ENCODE peak calls at places on chromosomes 6 and 20, in six cellular contexts. One of them, this sample, is unnamed.

GRCh38 chr6:150711061-150711460 is 111.4 kb downstream of the PLEKHG1 start:
- DNase-seq in hippocampal formation: no peak
- DNase-seq in HTR-8/SVneo: no peak
- DNase-seq in A673: no peak
- DNase-seq in heart right ventricle: no peak
- DNase-seq in posterior vena cava: no peak
- DNase-seq in this sample: no peak

GRCh38 chr6:42155293-42155692 is 12.9 kb upstream of the C6orf132 start:
- DNase-seq in posterior vena cava: no peak
- DNase-seq in heart right ventricle: no peak
- DNase-seq in HTR-8/SVneo: no peak
- DNase-seq in A673: no peak
- DNase-seq in hippocampal formation: no peak
- DNase-seq in this sample: no peak

GRCh38 chr6:26260110-26260637 is 104.8 kb upstream of the BTN3A2 start:
- DNase-seq in HTR-8/SVneo: no peak
- DNase-seq in A673: no peak
- DNase-seq in heart right ventricle: no peak
- DNase-seq in hippocampal formation: no peak
- DNase-seq in posterior vena cava: no peak
- DNase-seq in this sample: no peak

GRCh38 chr20:6708010-6708409 is 59.5 kb upstream of the BMP2 start:
- DNase-seq in hippocampal formation: no peak
- DNase-seq in posterior vena cava: peak; percentile 81
- DNase-seq in A673: no peak
- DNase-seq in HTR-8/SVneo: no peak
- DNase-seq in heart right ventricle: peak; percentile 48
- DNase-seq in this sample: peak; percentile 91

GRCh38 chr6:93550551-93551276 is 131.4 kb upstream of the EPHA7 start:
- DNase-seq in heart right ventricle: no peak
- DNase-seq in HTR-8/SVneo: no peak
- DNase-seq in posterior vena cava: no peak
- DNase-seq in hippocampal formation: no peak
- DNase-seq in A673: peak; percentile 2
- DNase-seq in this sample: no peak

GRCh38 chr20:10925767-10926166 is 252.0 kb upstream of the JAG1 start:
- DNase-seq in HTR-8/SVneo: no peak
- DNase-seq in posterior vena cava: no peak
- DNase-seq in A673: no peak
- DNase-seq in hippocampal formation: no peak
- DNase-seq in heart right ventricle: no peak
- DNase-seq in this sample: peak; percentile 16

GRCh38 chr6:110878751-110879539 is 4.4 kb downstream of the AMD1 start:
- DNase-seq in hippocampal formation: peak; percentile 46
- DNase-seq in A673: peak; percentile 56
- DNase-seq in HTR-8/SVneo: no peak
- DNase-seq in heart right ventricle: no peak
- DNase-seq in posterior vena cava: no peak
- DNase-seq in this sample: no peak

GRCh38 chr6:79544939-79545450 is 7.8 kb upstream of the LCA5 start:
- DNase-seq in hippocampal formation: peak; percentile 90
- DNase-seq in posterior vena cava: peak; percentile 89
- DNase-seq in A673: peak; percentile 93
- DNase-seq in heart right ventricle: peak; percentile 77
- DNase-seq in HTR-8/SVneo: peak; percentile 83
- DNase-seq in this sample: peak; percentile 99

GRCh38 chr6:123276439-123277045 is 280.5 kb downstream of the CLVS2 start:
- DNase-seq in A673: peak; percentile 81
- DNase-seq in posterior vena cava: no peak
- DNase-seq in hippocampal formation: no peak
- DNase-seq in heart right ventricle: no peak
- DNase-seq in HTR-8/SVneo: no peak
- DNase-seq in this sample: no peak

GRCh38 chr6:9437836-9438235 is 977.0 kb downstream of the TFAP2A start:
- DNase-seq in A673: no peak
- DNase-seq in heart right ventricle: no peak
- DNase-seq in hippocampal formation: no peak
- DNase-seq in HTR-8/SVneo: no peak
- DNase-seq in posterior vena cava: no peak
- DNase-seq in this sample: peak; percentile 2

GRCh38 chr6:71621918-71622519 is 264.3 kb upstream of the RIMS1 start:
- DNase-seq in hippocampal formation: peak; percentile 2
- DNase-seq in A673: peak; percentile 46
- DNase-seq in heart right ventricle: no peak
- DNase-seq in posterior vena cava: no peak
- DNase-seq in HTR-8/SVneo: peak; percentile 5
- DNase-seq in this sample: peak; percentile 34

GRCh38 chr6:25397406-25397805 is 118.2 kb downstream of the CARMIL1 start:
- DNase-seq in posterior vena cava: no peak
- DNase-seq in heart right ventricle: no peak
- DNase-seq in HTR-8/SVneo: no peak
- DNase-seq in A673: no peak
- DNase-seq in hippocampal formation: no peak
- DNase-seq in this sample: no peak

GRCh38 chr20:21564127-21564773 is 50.4 kb upstream of the NKX2-2 start:
- DNase-seq in posterior vena cava: no peak
- DNase-seq in A673: peak; percentile 40
- DNase-seq in hippocampal formation: no peak
- DNase-seq in HTR-8/SVneo: no peak
- DNase-seq in heart right ventricle: no peak
- DNase-seq in this sample: no peak

GRCh38 chr6:3427740-3428085 is 29.1 kb downstream of the SLC22A23 start:
- DNase-seq in posterior vena cava: peak; percentile 90
- DNase-seq in hippocampal formation: no peak
- DNase-seq in A673: no peak
- DNase-seq in HTR-8/SVneo: no peak
- DNase-seq in heart right ventricle: no peak
- DNase-seq in this sample: no peak

GRCh38 chr20:58344741-58345140 is 35.2 kb downstream of the RAB22A start:
- DNase-seq in posterior vena cava: no peak
- DNase-seq in heart right ventricle: no peak
- DNase-seq in A673: no peak
- DNase-seq in hippocampal formation: no peak
- DNase-seq in HTR-8/SVneo: no peak
- DNase-seq in this sample: no peak

GRCh38 chr6:54988576-54988975 is 142.0 kb downstream of the FAM83B start:
- DNase-seq in posterior vena cava: no peak
- DNase-seq in HTR-8/SVneo: peak; percentile 11
- DNase-seq in hippocampal formation: no peak
- DNase-seq in heart right ventricle: no peak
- DNase-seq in A673: no peak
- DNase-seq in this sample: no peak

GRCh38 chr6:11231564-11232176 is 798 bp downstream of the NEDD9 start:
- DNase-seq in posterior vena cava: no peak
- DNase-seq in hippocampal formation: peak; percentile 50
- DNase-seq in heart right ventricle: no peak
- DNase-seq in A673: peak; percentile 74
- DNase-seq in HTR-8/SVneo: peak; percentile 48
- DNase-seq in this sample: no peak

GRCh38 chr6:135871878-135872277 is 20.4 kb downstream of the PDE7B start:
- DNase-seq in posterior vena cava: no peak
- DNase-seq in heart right ventricle: no peak
- DNase-seq in hippocampal formation: no peak
- DNase-seq in HTR-8/SVneo: no peak
- DNase-seq in A673: no peak
- DNase-seq in this sample: no peak

GRCh38 chr6:46734867-46735719 is at the start of gene PLA2G7:
- DNase-seq in hippocampal formation: no peak
- DNase-seq in HTR-8/SVneo: peak; percentile 27
- DNase-seq in A673: peak; percentile 5
- DNase-seq in heart right ventricle: no peak
- DNase-seq in posterior vena cava: peak; percentile 81
- DNase-seq in this sample: peak; percentile 4

GRCh38 chr6:15299430-15300131 is 53.7 kb downstream of the JARID2 start:
- DNase-seq in posterior vena cava: no peak
- DNase-seq in heart right ventricle: peak; percentile 31
- DNase-seq in HTR-8/SVneo: peak; percentile 54
- DNase-seq in hippocampal formation: no peak
- DNase-seq in A673: no peak
- DNase-seq in this sample: peak; percentile 68

GRCh38 chr20:59141818-59142581 is 21.6 kb upstream of the ZNF831 start:
- DNase-seq in posterior vena cava: no peak
- DNase-seq in A673: peak; percentile 26
- DNase-seq in heart right ventricle: no peak
- DNase-seq in HTR-8/SVneo: peak; percentile 48
- DNase-seq in hippocampal formation: no peak
- DNase-seq in this sample: peak; percentile 10

GRCh38 chr6:135181333-135182119 is 418 bp downstream of the MYB start:
- DNase-seq in A673: peak; percentile 46
- DNase-seq in HTR-8/SVneo: peak; percentile 23
- DNase-seq in hippocampal formation: no peak
- DNase-seq in posterior vena cava: no peak
- DNase-seq in heart right ventricle: no peak
- DNase-seq in this sample: peak; percentile 17

GRCh38 chr6:28167068-28167467 is 25.4 kb downstream of the ZKSCAN8 start:
- DNase-seq in hippocampal formation: no peak
- DNase-seq in A673: no peak
- DNase-seq in heart right ventricle: no peak
- DNase-seq in HTR-8/SVneo: no peak
- DNase-seq in posterior vena cava: no peak
- DNase-seq in this sample: no peak

GRCh38 chr6:15888798-15889772 is 226.3 kb upstream of the DTNBP1 start:
- DNase-seq in A673: no peak
- DNase-seq in hippocampal formation: no peak
- DNase-seq in posterior vena cava: no peak
- DNase-seq in heart right ventricle: no peak
- DNase-seq in HTR-8/SVneo: no peak
- DNase-seq in this sample: no peak

GRCh38 chr6:8180327-8181161 is 78.2 kb upstream of the EEF1E1 start:
- DNase-seq in A673: no peak
- DNase-seq in heart right ventricle: no peak
- DNase-seq in HTR-8/SVneo: peak; percentile 75
- DNase-seq in hippocampal formation: no peak
- DNase-seq in posterior vena cava: no peak
- DNase-seq in this sample: no peak

GRCh38 chr6:111263837-111264236 is 176.5 kb downstream of the SLC16A10 start:
- DNase-seq in posterior vena cava: no peak
- DNase-seq in HTR-8/SVneo: peak; percentile 68
- DNase-seq in hippocampal formation: no peak
- DNase-seq in A673: peak; percentile 50
- DNase-seq in heart right ventricle: no peak
- DNase-seq in this sample: peak; percentile 54

GRCh38 chr6:116572162-116572561 is 858 bp downstream of the RWDD1 start:
- DNase-seq in HTR-8/SVneo: peak; percentile 20
- DNase-seq in heart right ventricle: peak; percentile 23
- DNase-seq in posterior vena cava: peak; percentile 38
- DNase-seq in A673: no peak
- DNase-seq in hippocampal formation: no peak
- DNase-seq in this sample: no peak

GRCh38 chr20:33828326-33828834 is 17.2 kb downstream of the CHMP4B start:
- DNase-seq in HTR-8/SVneo: no peak
- DNase-seq in heart right ventricle: no peak
- DNase-seq in A673: no peak
- DNase-seq in hippocampal formation: no peak
- DNase-seq in posterior vena cava: no peak
- DNase-seq in this sample: no peak

GRCh38 chr6:147043994-147044477 is 160.2 kb upstream of the STXBP5 start:
- DNase-seq in heart right ventricle: no peak
- DNase-seq in hippocampal formation: no peak
- DNase-seq in posterior vena cava: no peak
- DNase-seq in A673: no peak
- DNase-seq in HTR-8/SVneo: no peak
- DNase-seq in this sample: peak; percentile 20